ENCODE peak calls at places on chromosomes 11 and 22, in eight cellular contexts. W is K562, N is transverse colon, J is prostate gland, Y is breast epithelium, A is stomach, U is GM12891, G is HCT116. Z is an unnamed sample.

GRCh38 chr11:134785660-134786284 is 373.7 kb upstream of the B3GAT1 start:
- DNase-seq in W (no peak), N (no peak), J (no peak), Y (no peak), A (no peak), U (no peak), G (no peak), Z (no peak)

GRCh38 chr11:71988050-71988449 is 10.7 kb upstream of the IL18BP start:
- DNase-seq in W (no peak), N (no peak), J (no peak), Y (no peak), A (no peak), U (no peak), G (no peak), Z (peak)

GRCh38 chr11:35178862-35179261 is 39.9 kb downstream of the CD44 start:
- DNase-seq in W (no peak), N (no peak), J (no peak), Y (no peak), A (no peak), U (no peak), G (no peak), Z (no peak)

GRCh38 chr22:48799227-48799970 is 1028.3 kb downstream of the BRD1 start:
- DNase-seq in W (no peak), N (no peak), J (no peak), Y (no peak), A (no peak), U (no peak), G (no peak), Z (peak)

GRCh38 chr22:29723766-29724165 is 4.0 kb downstream of the CABP7 start:
- DNase-seq in W (no peak), N (no peak), J (no peak), Y (no peak), A (no peak), U (no peak), G (no peak), Z (no peak)

GRCh38 chr11:69440876-69441275 is 40.6 kb upstream of the LINC01488 start:
- DNase-seq in W (no peak), N (no peak), J (no peak), Y (no peak), A (no peak), U (no peak), G (no peak), Z (peak)

GRCh38 chr11:11344045-11344444 is 9.0 kb downstream of the CSNK2A3 start:
- DNase-seq in W (no peak), N (no peak), J (no peak), Y (no peak), A (no peak), U (no peak), G (no peak), Z (no peak)

GRCh38 chr22:46149493-46149997 is 781 bp upstream of the PPARA start:
- DNase-seq in W (no peak), N (peak), J (peak), Y (peak), A (peak), U (no peak), G (no peak), Z (peak)

GRCh38 chr22:38267086-38267485 is 5.7 kb downstream of the TMEM184B start:
- DNase-seq in W (peak), N (no peak), J (no peak), Y (no peak), A (no peak), U (no peak), G (no peak), Z (no peak)

GRCh38 chr22:19360862-19361261 is 69.3 kb upstream of the CLTCL1 start:
- DNase-seq in W (no peak), N (no peak), J (no peak), Y (no peak), A (no peak), U (no peak), G (no peak), Z (no peak)

GRCh38 chr22:47188337-47189055 is 426.0 kb downstream of the TBC1D22A start:
- DNase-seq in W (no peak), N (peak), J (no peak), Y (peak), A (no peak), U (no peak), G (no peak), Z (peak)

GRCh38 chr11:27395556-27396258 is 32.7 kb upstream of the CCDC34 start:
- DNase-seq in W (no peak), N (peak), J (peak), Y (no peak), A (peak), U (no peak), G (no peak), Z (no peak)

GRCh38 chr22:49798486-49799151 is 29.1 kb downstream of the BRD1 start:
- DNase-seq in W (no peak), N (no peak), J (no peak), Y (no peak), A (no peak), U (no peak), G (no peak), Z (no peak)

GRCh38 chr11:126232683-126233082 is 21.1 kb downstream of the FAM118B start:
- DNase-seq in W (no peak), N (no peak), J (no peak), Y (no peak), A (no peak), U (no peak), G (no peak), Z (no peak)

GRCh38 chr11:86459002-86459385 is 84.3 kb downstream of the CCDC81 start:
- DNase-seq in W (no peak), N (no peak), J (no peak), Y (no peak), A (no peak), U (no peak), G (no peak), Z (no peak)

GRCh38 chr22:35746946-35747703 is 29.5 kb downstream of the APOL5 start:
- DNase-seq in W (no peak), N (no peak), J (no peak), Y (no peak), A (no peak), U (no peak), G (no peak), Z (no peak)

GRCh38 chr11:119206512-119207299 is 567 bp downstream of the CBL start:
- DNase-seq in W (peak), N (peak), J (peak), Y (peak), A (no peak), U (no peak), G (no peak), Z (peak)

GRCh38 chr22:23219787-23220484 is 39.6 kb downstream of the BCR start:
- DNase-seq in W (peak), N (peak), J (no peak), Y (no peak), A (peak), U (peak), G (no peak), Z (no peak)

GRCh38 chr22:25751174-25751581 is 9.2 kb downstream of the MYO18B start:
- DNase-seq in W (no peak), N (no peak), J (no peak), Y (no peak), A (peak), U (no peak), G (no peak), Z (no peak)

GRCh38 chr11:119794756-119795155 is 65.8 kb upstream of the NECTIN1 start:
- DNase-seq in W (no peak), N (no peak), J (no peak), Y (no peak), A (no peak), U (no peak), G (no peak), Z (no peak)

GRCh38 chr22:36937319-36938027 is 24.0 kb downstream of the CSF2RB start:
- DNase-seq in W (no peak), N (no peak), J (no peak), Y (no peak), A (no peak), U (no peak), G (no peak), Z (no peak)

GRCh38 chr11:109972181-109972715 is 120.9 kb upstream of the ZC3H12C start:
- DNase-seq in W (no peak), N (no peak), J (no peak), Y (no peak), A (no peak), U (no peak), G (no peak), Z (no peak)

GRCh38 chr11:2509481-2510001 is 64.7 kb downstream of the KCNQ1 start:
- DNase-seq in W (no peak), N (peak), J (no peak), Y (peak), A (peak), U (no peak), G (no peak), Z (peak)

GRCh38 chr11:59573216-59573615 is 42.4 kb downstream of the OSBP start:
- DNase-seq in W (no peak), N (no peak), J (no peak), Y (no peak), A (no peak), U (no peak), G (no peak), Z (no peak)

GRCh38 chr11:60914620-60915249 is 777 bp downstream of the TMEM109 start:
- DNase-seq in W (peak), N (peak), J (no peak), Y (no peak), A (no peak), U (no peak), G (no peak), Z (peak)

GRCh38 chr22:36365020-36365411 is 22.8 kb downstream of the MYH9 start:
- DNase-seq in W (peak), N (peak), J (no peak), Y (no peak), A (peak), U (peak), G (peak), Z (peak)

GRCh38 chr11:63444181-63444580 is 46.8 kb downstream of the PLAAT5 start:
- DNase-seq in W (no peak), N (no peak), J (no peak), Y (no peak), A (no peak), U (no peak), G (no peak), Z (no peak)

GRCh38 chr11:115444542-115444941 is 59.7 kb downstream of the CADM1 start:
- DNase-seq in W (no peak), N (no peak), J (no peak), Y (no peak), A (no peak), U (no peak), G (no peak), Z (no peak)

GRCh38 chr11:101523193-101523592 is 60.6 kb downstream of the TRPC6 start:
- DNase-seq in W (no peak), N (no peak), J (no peak), Y (no peak), A (no peak), U (no peak), G (no peak), Z (no peak)

GRCh38 chr22:43592470-43592869 is 180.7 kb downstream of the MPPED1 start:
- DNase-seq in W (peak), N (no peak), J (no peak), Y (no peak), A (no peak), U (no peak), G (no peak), Z (no peak)

GRCh38 chr11:19683141-19683805 is 29.4 kb upstream of the NAV2 start:
- DNase-seq in W (no peak), N (peak), J (no peak), Y (no peak), A (no peak), U (no peak), G (no peak), Z (peak)

GRCh38 chr22:17786435-17787158 is 12.3 kb upstream of the BID start:
- DNase-seq in W (peak), N (peak), J (no peak), Y (no peak), A (peak), U (no peak), G (no peak), Z (peak)

GRCh38 chr11:3193373-3194015 is 25.1 kb downstream of the MRGPRG start:
- DNase-seq in W (no peak), N (peak), J (no peak), Y (peak), A (peak), U (no peak), G (no peak), Z (peak)

GRCh38 chr22:46762238-46763050 is at the start of gene TBC1D22A:
- DNase-seq in W (peak), N (peak), J (peak), Y (peak), A (peak), U (peak), G (peak), Z (peak)

GRCh38 chr22:30920407-30920806 is 48.2 kb downstream of the MORC2 start:
- DNase-seq in W (peak), N (peak), J (peak), Y (peak), A (peak), U (peak), G (peak), Z (peak)

GRCh38 chr22:47495102-47495501 is 732.7 kb downstream of the TBC1D22A start:
- DNase-seq in W (no peak), N (no peak), J (no peak), Y (no peak), A (no peak), U (no peak), G (no peak), Z (no peak)

GRCh38 chr22:50189184-50189848 is 3.6 kb downstream of the TRABD start:
- DNase-seq in W (peak), N (peak), J (no peak), Y (no peak), A (peak), U (no peak), G (no peak), Z (no peak)

GRCh38 chr11:16863382-16863781 is 124.9 kb downstream of the C11orf58 start:
- DNase-seq in W (no peak), N (no peak), J (no peak), Y (no peak), A (no peak), U (no peak), G (no peak), Z (no peak)
- TF ChIP-seq POLR2AphosphoS5 in W (no peak), N (no peak), J (no peak), Y (no peak), A (no peak), U (no peak), G (no peak), Z (no peak)

DNA sequence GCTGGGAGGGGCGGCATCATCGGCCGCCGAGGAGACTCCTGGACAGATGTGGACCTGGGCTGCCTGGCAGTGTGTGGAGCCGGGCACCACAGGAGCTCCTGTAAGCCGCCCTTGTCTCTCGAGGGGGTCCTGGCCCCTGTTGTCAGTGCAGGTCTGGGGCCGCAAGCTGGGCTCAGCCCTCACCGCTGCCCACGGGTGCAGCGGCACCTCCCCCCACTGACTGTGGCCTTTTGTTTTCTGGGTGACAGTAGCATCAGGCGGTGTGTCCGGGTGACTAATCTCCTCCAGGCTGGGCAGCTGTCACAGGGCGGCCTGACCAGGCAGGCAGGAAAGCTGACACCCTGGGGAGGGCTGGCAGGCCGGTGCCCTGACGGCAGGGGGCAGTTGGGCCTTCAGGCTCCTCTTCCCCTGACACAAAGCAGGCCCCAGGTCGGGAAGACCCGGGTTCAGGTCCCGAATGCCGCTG is 16.2 kb downstream of the DGKZ start:
- DNase-seq in W (no peak), N (no peak), J (no peak), Y (peak), A (no peak), U (no peak), G (peak), Z (no peak)
- TF ChIP-seq POLR2A in W (no peak), N (no peak), J (no peak), Y (no peak), A (no peak), U (no peak), G (no peak), Z (no peak)

GRCh38 chr11:65569973-65570918 is at the start of gene ZNRD2:
- DNase-seq in W (peak), N (peak), J (peak), Y (peak), A (peak), U (peak), G (peak), Z (peak)

GRCh38 chr11:65571940-65572339 is 398 bp upstream of the FAM89B start:
- DNase-seq in W (peak), N (peak), J (no peak), Y (no peak), A (peak), U (no peak), G (no peak), Z (no peak)

GRCh38 chr11:65572356-65573043 is at the start of gene FAM89B:
- DNase-seq in W (peak), N (peak), J (peak), Y (peak), A (peak), U (no peak), G (no peak), Z (peak)

GRCh38 chr11:65571420-65571819 is 918 bp upstream of the FAM89B start:
- DNase-seq in W (peak), N (peak), J (no peak), Y (no peak), A (no peak), U (no peak), G (no peak), Z (peak)

GRCh38 chr11:65569164-65569972 is 909 bp upstream of the ZNRD2 start:
- DNase-seq in W (no peak), N (no peak), J (no peak), Y (no peak), A (no peak), U (no peak), G (no peak), Z (no peak)
- TF ChIP-seq POLR2AphosphoS5 in W (no peak), N (no peak), J (no peak), Y (no peak), A (no peak), U (peak), G (no peak), Z (no peak)

GRCh38 chr11:47711816-47712215 is 3.4 kb downstream of the AGBL2 start:
- DNase-seq in W (no peak), N (no peak), J (no peak), Y (no peak), A (no peak), U (no peak), G (no peak), Z (no peak)

GRCh38 chr11:47716692-47717091 is 1.5 kb upstream of the AGBL2 start:
- DNase-seq in W (no peak), N (no peak), J (no peak), Y (no peak), A (no peak), U (no peak), G (no peak), Z (no peak)

GRCh38 chr11:47711225-47711624 is 3.9 kb downstream of the AGBL2 start:
- DNase-seq in W (no peak), N (no peak), J (no peak), Y (no peak), A (no peak), U (no peak), G (no peak), Z (no peak)

GRCh38 chr11:47714554-47715081 is 551 bp downstream of the AGBL2 start:
- DNase-seq in W (no peak), N (peak), J (no peak), Y (no peak), A (no peak), U (peak), G (no peak), Z (peak)

DNA sequence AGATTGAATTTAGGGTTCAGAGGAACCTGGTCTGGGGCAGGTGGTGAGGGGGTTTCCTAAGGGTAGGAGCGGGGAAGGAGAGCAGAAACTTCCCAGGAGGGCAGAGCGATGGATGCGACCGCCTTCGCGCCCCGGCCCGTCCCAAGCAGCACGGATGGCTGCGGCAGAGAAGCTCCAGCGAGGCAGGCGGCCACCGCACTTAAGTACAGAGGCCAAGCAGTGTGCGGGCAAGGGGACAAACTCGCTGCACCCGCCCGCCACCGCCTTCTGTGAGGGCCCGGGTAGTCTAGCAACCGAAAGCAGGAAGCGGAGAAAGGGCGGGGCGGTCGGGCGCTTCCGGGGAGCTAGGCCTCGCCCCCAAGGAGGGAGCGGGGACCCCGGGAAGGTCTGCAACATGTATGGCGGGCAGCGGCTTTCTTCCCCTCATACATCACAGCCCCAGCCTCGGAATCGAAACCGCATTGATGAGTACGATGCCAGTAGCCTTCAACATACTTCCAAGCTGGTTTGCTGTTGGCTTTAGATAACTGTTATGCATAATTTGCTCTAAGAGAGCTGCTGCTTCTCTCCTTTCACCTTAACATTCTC is at the start of gene AGBL2:
- DNase-seq in W (peak), N (peak), J (peak), Y (peak), A (peak), U (peak), G (no peak), Z (peak)
- TF ChIP-seq POLR2A in W (peak), N (peak), J (peak), Y (peak), A (no peak), U (peak), G (no peak), Z (peak)

Z was measured in sigmoid colon.